ENCODE peak calls at places on chromosomes 2 and 18, in six cellular contexts. O is astrocyte of the spinal cord, X is AG04450, J is H9, H is breast epithelium, C is GM20000. I is an unnamed sample.

GRCh38 chr18:32688821-32689220 is 84.0 kb downstream of the KLHL14 start:
- DNase-seq in O (no peak), X (no peak), J (no peak), H (no peak), C (no peak), I (no peak)

GRCh38 chr2:3001595-3002184 is 375.9 kb downstream of the EIPR1 start:
- DNase-seq in O (no peak), X (no peak), J (no peak), H (no peak), C (no peak), I (peak; percentile 24)

GRCh38 chr2:45965841-45966498 is 314.5 kb downstream of the PRKCE start:
- DNase-seq in O (no peak), X (no peak), J (no peak), H (no peak), C (no peak), I (no peak)

GRCh38 chr18:68489018-68489792 is 225.7 kb downstream of the TMX3 start:
- DNase-seq in O (no peak), X (no peak), J (peak; percentile 52), H (no peak), C (no peak), I (no peak)

GRCh38 chr18:22032392-22032961 is 136.9 kb upstream of the GATA6 start:
- DNase-seq in O (peak; percentile 93), X (peak; percentile 49), J (no peak), H (no peak), C (no peak), I (no peak)

GRCh38 chr2:4135765-4136164 is 432.4 kb downstream of the DCDC2C start:
- DNase-seq in O (no peak), X (no peak), J (no peak), H (no peak), C (no peak), I (no peak)

GRCh38 chr2:191539068-191539467 is 138.9 kb upstream of the NABP1 start:
- DNase-seq in O (peak; percentile 26), X (no peak), J (no peak), H (no peak), C (no peak), I (peak; percentile 43)

GRCh38 chr18:13375302-13376255 is 157.0 kb downstream of the LDLRAD4 start:
- DNase-seq in O (peak; percentile 96), X (peak; percentile 55), J (no peak), H (no peak), C (peak; percentile 84), I (no peak)

GRCh38 chr18:57275111-57275510 is 77.2 kb upstream of the ST8SIA3 start:
- DNase-seq in O (no peak), X (no peak), J (no peak), H (no peak), C (no peak), I (no peak)

GRCh38 chr2:241941691-241942301 is 72.3 kb downstream of the RTP5 start:
- DNase-seq in O (no peak), X (no peak), J (no peak), H (peak; percentile 47), C (no peak), I (no peak)

GRCh38 chr2:241942416-241943208 is 73.1 kb downstream of the RTP5 start:
- DNase-seq in O (no peak), X (no peak), J (peak; percentile 12), H (peak; percentile 17), C (no peak), I (no peak)

GRCh38 chr2:241939541-241939940 is 70.0 kb downstream of the RTP5 start:
- DNase-seq in O (no peak), X (no peak), J (no peak), H (no peak), C (no peak), I (no peak)

GRCh38 chr2:241943209-241943850 is 73.8 kb downstream of the RTP5 start:
- DNase-seq in O (no peak), X (no peak), J (peak; percentile 22), H (peak; percentile 43), C (no peak), I (no peak)

DNA sequence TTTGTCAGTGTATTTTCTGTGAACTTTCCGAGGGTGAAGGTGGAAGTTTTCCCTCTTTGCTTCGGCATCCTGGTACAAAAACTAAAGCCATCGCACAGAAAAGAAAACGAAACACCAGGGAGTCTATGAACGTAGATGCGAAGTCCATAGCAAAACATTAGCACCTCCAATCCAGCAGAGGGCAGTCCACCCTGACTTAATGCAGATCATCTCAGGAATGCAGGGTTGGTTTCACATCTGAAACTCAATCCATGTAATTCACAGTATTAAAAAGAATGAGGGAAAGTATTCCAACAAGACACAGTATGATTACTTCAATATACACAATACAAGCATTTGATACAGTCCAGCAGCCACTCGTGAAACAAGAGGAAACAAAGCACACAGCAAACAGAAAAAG is 70.8 kb downstream of the RTP5 start:
- DNase-seq in O (no peak), X (no peak), J (no peak), H (peak; percentile 14), C (no peak), I (no peak)
- TF ChIP-seq CTCF in O (peak; percentile 37), X (peak; percentile 29), J (peak; percentile 70), H (no peak), C (peak; percentile 11), I (no peak)

GRCh38 chr2:28413152-28413895 is 20.7 kb downstream of the FOSL2 start:
- DNase-seq in O (peak; percentile 72), X (no peak), J (peak; percentile 72), H (no peak), C (no peak), I (no peak)
- TF ChIP-seq CTCF in O (peak; percentile 25), X (peak; percentile 21), J (peak; percentile 43), H (no peak), C (no peak), I (no peak)

DNA sequence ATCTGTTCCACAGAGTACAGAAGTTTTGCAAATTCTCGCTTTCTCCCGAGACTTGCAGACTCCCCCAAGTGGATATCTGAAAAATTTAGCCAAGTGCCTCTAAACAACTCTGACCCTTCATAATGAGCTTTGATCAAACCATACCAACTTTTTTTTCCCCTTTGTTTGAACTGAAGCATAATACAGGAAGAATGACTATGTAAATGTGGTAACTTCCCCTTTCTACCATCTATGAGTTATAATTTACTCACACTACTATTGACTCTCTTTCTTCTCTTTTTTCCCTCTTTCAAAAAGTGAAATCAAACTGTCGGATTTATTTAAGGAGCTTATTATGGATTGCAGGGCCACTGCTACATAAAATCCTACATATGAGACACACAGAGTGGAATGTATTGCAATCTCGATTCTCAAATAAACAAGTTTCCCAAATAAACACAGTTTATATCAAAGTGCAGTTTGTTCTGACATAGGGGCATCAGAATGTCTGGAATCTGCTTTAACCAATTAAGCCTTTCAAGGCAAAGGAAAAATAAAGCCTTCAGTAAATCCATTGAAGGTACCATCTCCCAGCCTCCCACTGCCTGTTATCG is 1.4 kb upstream of the ZNF804A start:
- DNase-seq in O (peak; percentile 73), X (peak; percentile 59), J (no peak), H (no peak), C (peak; percentile 27), I (no peak)
- TF ChIP-seq CTCF in O (peak; percentile 29), X (peak; percentile 41), J (no peak), H (no peak), C (no peak), I (no peak)

GRCh38 chr2:223920109-223920508 is 25.0 kb downstream of the WDFY1 start:
- DNase-seq in O (no peak), X (no peak), J (no peak), H (no peak), C (no peak), I (no peak)
- TF ChIP-seq CTCF in O (no peak), X (no peak), J (peak; percentile 29), H (no peak), C (no peak), I (no peak)

DNA sequence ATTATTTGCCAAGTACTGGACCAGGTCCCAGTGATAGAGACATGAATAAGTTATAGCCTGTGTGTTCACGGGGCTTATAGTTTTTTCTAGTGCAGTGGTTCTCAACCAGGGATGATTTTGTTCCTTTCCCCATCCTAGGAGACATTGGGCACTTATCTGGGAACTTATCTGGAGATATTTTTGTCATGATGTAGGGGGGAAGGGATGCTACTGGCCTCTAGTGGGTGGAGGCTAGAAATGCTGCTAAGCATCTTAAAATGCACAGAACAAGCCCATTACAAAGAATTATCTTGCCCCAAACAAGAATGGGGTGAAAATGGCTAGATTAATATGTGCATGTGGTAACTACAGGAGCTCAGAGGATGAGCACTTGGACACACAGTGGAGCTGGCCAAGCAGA is 75.2 kb downstream of the KLHL29 start:
- DNase-seq in O (peak; percentile 39), X (no peak), J (no peak), H (no peak), C (no peak), I (no peak)
- TF ChIP-seq CTCF in O (peak; percentile 76), X (peak; percentile 68), J (peak; percentile 74), H (no peak), C (peak; percentile 47), I (peak; percentile 19)

DNA sequence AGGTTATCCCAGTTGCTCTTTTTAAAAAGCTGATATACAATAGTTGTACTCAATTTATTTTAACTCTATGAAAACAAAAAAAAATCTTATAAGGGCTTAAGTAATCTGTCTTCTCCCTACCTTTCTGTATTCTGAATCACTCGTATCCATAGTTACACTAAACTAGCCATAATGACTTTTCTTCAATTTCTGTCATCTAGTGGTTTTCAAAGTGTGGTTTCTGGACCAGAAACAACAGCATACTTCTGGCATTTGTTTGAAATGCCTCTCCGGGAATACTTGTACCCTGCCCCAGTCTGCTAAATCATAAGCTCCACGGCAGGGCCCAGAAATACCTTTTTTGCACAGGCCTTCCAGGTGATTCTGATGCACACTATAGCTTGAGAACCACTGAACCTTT is 253.6 kb downstream of the LRRTM4 start:
- DNase-seq in O (peak; percentile 65), X (no peak), J (no peak), H (no peak), C (no peak), I (no peak)
- TF ChIP-seq CTCF in O (no peak), X (no peak), J (no peak), H (no peak), C (no peak), I (no peak)

GRCh38 chr2:212892193-212892592 is 259.2 kb downstream of the IKZF2 start:
- DNase-seq in O (peak; percentile 48), X (peak; percentile 16), J (no peak), H (no peak), C (no peak), I (no peak)
- TF ChIP-seq CTCF in O (peak; percentile 50), X (peak; percentile 64), J (peak; percentile 56), H (no peak), C (no peak), I (no peak)

I was measured in nephron progenitor cell.